ENCODE peak calls at places on chromosome 22, in eight cellular contexts. One of them, this sample, is unnamed.

GRCh38 chr22:30234786-30235470 is 11.6 kb downstream of the LIF start:
- ATAC-seq in gastrocnemius medialis: no peak
- ATAC-seq in HCT116: peak
- ATAC-seq in A549: peak
- ATAC-seq in body of pancreas: peak
- ATAC-seq in HepG2: peak
- ATAC-seq in GM12878: no peak
- ATAC-seq in heart left ventricle: no peak
- ATAC-seq in this sample: peak

GRCh38 chr22:27883656-27884350 is 35.3 kb downstream of the PITPNB start:
- ATAC-seq in heart left ventricle: no peak
- ATAC-seq in GM12878: no peak
- ATAC-seq in A549: no peak
- ATAC-seq in gastrocnemius medialis: no peak
- ATAC-seq in HCT116: no peak
- ATAC-seq in HepG2: no peak
- ATAC-seq in body of pancreas: no peak
- ATAC-seq in this sample: no peak

GRCh38 chr22:44834065-44834464 is 81.7 kb downstream of the ARHGAP8 start:
- ATAC-seq in HepG2: no peak
- ATAC-seq in HCT116: no peak
- ATAC-seq in GM12878: no peak
- ATAC-seq in body of pancreas: no peak
- ATAC-seq in heart left ventricle: no peak
- ATAC-seq in gastrocnemius medialis: no peak
- ATAC-seq in A549: no peak
- ATAC-seq in this sample: no peak

GRCh38 chr22:40628354-40629042 is 8.0 kb downstream of the MRTFA start:
- ATAC-seq in HCT116: no peak
- ATAC-seq in A549: no peak
- ATAC-seq in gastrocnemius medialis: no peak
- ATAC-seq in HepG2: no peak
- ATAC-seq in GM12878: peak
- ATAC-seq in heart left ventricle: no peak
- ATAC-seq in body of pancreas: no peak
- ATAC-seq in this sample: no peak

GRCh38 chr22:39928556-39929401 is 27.9 kb downstream of the GRAP2 start:
- ATAC-seq in HCT116: no peak
- ATAC-seq in heart left ventricle: no peak
- ATAC-seq in HepG2: no peak
- ATAC-seq in A549: no peak
- ATAC-seq in body of pancreas: no peak
- ATAC-seq in gastrocnemius medialis: no peak
- ATAC-seq in GM12878: peak
- ATAC-seq in this sample: no peak

GRCh38 chr22:17949926-17950473 is 74.4 kb downstream of the MICAL3 start:
- ATAC-seq in GM12878: no peak
- ATAC-seq in A549: no peak
- ATAC-seq in HCT116: no peak
- ATAC-seq in body of pancreas: no peak
- ATAC-seq in HepG2: no peak
- ATAC-seq in heart left ventricle: no peak
- ATAC-seq in gastrocnemius medialis: no peak
- ATAC-seq in this sample: no peak

GRCh38 chr22:47201186-47201995 is 438.9 kb downstream of the TBC1D22A start:
- ATAC-seq in heart left ventricle: no peak
- ATAC-seq in A549: no peak
- ATAC-seq in HCT116: no peak
- ATAC-seq in HepG2: no peak
- ATAC-seq in GM12878: no peak
- ATAC-seq in gastrocnemius medialis: no peak
- ATAC-seq in body of pancreas: peak
- ATAC-seq in this sample: no peak

GRCh38 chr22:19218541-19219233 is 40.2 kb upstream of the SLC25A1 start:
- ATAC-seq in body of pancreas: no peak
- ATAC-seq in heart left ventricle: peak
- ATAC-seq in HCT116: no peak
- ATAC-seq in GM12878: peak
- ATAC-seq in A549: no peak
- ATAC-seq in gastrocnemius medialis: peak
- ATAC-seq in HepG2: peak
- ATAC-seq in this sample: no peak

GRCh38 chr22:19429950-19430889 is 1.3 kb downstream of the HIRA start:
- ATAC-seq in gastrocnemius medialis: peak
- ATAC-seq in HCT116: no peak
- ATAC-seq in A549: no peak
- ATAC-seq in body of pancreas: no peak
- ATAC-seq in HepG2: peak
- ATAC-seq in GM12878: peak
- ATAC-seq in heart left ventricle: no peak
- ATAC-seq in this sample: no peak

GRCh38 chr22:17930455-17931313 is 93.7 kb downstream of the MICAL3 start:
- ATAC-seq in body of pancreas: no peak
- ATAC-seq in GM12878: no peak
- ATAC-seq in A549: no peak
- ATAC-seq in HepG2: peak
- ATAC-seq in HCT116: no peak
- ATAC-seq in heart left ventricle: peak
- ATAC-seq in gastrocnemius medialis: no peak
- ATAC-seq in this sample: no peak

GRCh38 chr22:27203276-27203660 is 545.9 kb downstream of the MIAT start:
- ATAC-seq in heart left ventricle: no peak
- ATAC-seq in HCT116: peak
- ATAC-seq in gastrocnemius medialis: no peak
- ATAC-seq in A549: no peak
- ATAC-seq in HepG2: no peak
- ATAC-seq in body of pancreas: no peak
- ATAC-seq in GM12878: no peak
- ATAC-seq in this sample: no peak

GRCh38 chr22:43158778-43159483 is 7.6 kb downstream of the TSPO start:
- ATAC-seq in body of pancreas: no peak
- ATAC-seq in gastrocnemius medialis: no peak
- ATAC-seq in GM12878: no peak
- ATAC-seq in A549: no peak
- ATAC-seq in HepG2: no peak
- ATAC-seq in HCT116: no peak
- ATAC-seq in heart left ventricle: no peak
- ATAC-seq in this sample: no peak

GRCh38 chr22:29903371-29903770 is 20.4 kb downstream of the MTMR3 start:
- ATAC-seq in heart left ventricle: no peak
- ATAC-seq in GM12878: no peak
- ATAC-seq in body of pancreas: no peak
- ATAC-seq in A549: no peak
- ATAC-seq in HepG2: no peak
- ATAC-seq in gastrocnemius medialis: no peak
- ATAC-seq in HCT116: no peak
- ATAC-seq in this sample: no peak

GRCh38 chr22:20637740-20638139 is 130.3 kb downstream of the MED15 start:
- ATAC-seq in heart left ventricle: no peak
- ATAC-seq in A549: no peak
- ATAC-seq in body of pancreas: no peak
- ATAC-seq in HepG2: no peak
- ATAC-seq in gastrocnemius medialis: no peak
- ATAC-seq in HCT116: no peak
- ATAC-seq in GM12878: no peak
- ATAC-seq in this sample: no peak

GRCh38 chr22:37240941-37241320 is 3.1 kb downstream of the RAC2 start:
- ATAC-seq in body of pancreas: no peak
- ATAC-seq in GM12878: no peak
- ATAC-seq in HCT116: no peak
- ATAC-seq in heart left ventricle: no peak
- ATAC-seq in gastrocnemius medialis: no peak
- ATAC-seq in A549: no peak
- ATAC-seq in HepG2: no peak
- ATAC-seq in this sample: no peak
- H3K4me3 ChIP-seq in body of pancreas: no peak
- H3K4me3 ChIP-seq in GM12878: peak
- H3K4me3 ChIP-seq in HCT116: no peak
- H3K4me3 ChIP-seq in heart left ventricle: no peak
- H3K4me3 ChIP-seq in gastrocnemius medialis: no peak
- H3K4me3 ChIP-seq in A549: no peak
- H3K4me3 ChIP-seq in HepG2: no peak
- H3K4me3 ChIP-seq in this sample: no peak

DNA sequence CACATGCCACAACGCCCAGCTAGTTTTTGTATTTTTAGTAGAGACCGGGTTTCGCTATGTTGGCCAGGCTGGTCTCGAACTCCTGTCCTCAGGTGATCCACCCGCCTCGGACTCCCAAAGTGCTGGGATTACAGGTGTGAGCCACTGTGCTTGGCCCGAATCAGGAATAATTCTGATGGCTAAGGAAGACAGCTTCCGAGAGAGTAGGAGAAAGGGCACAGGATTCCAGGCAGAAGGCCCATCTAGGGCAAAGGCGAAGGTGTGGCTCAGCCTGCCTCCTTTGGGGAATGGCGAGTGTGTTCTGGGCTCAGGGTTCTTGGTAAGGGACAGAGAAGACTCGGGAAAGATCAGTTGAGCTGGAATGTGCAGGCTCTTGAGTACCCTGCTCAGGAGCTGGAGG is 1.6 kb upstream of the SYCE3 start:
- ATAC-seq in A549: no peak
- ATAC-seq in GM12878: no peak
- ATAC-seq in gastrocnemius medialis: no peak
- ATAC-seq in HCT116: no peak
- ATAC-seq in HepG2: no peak
- ATAC-seq in body of pancreas: no peak
- ATAC-seq in heart left ventricle: no peak
- ATAC-seq in this sample: no peak
- TF ChIP-seq POLR2A in A549: no peak
- TF ChIP-seq POLR2A in GM12878: no peak
- TF ChIP-seq POLR2A in gastrocnemius medialis: no peak
- TF ChIP-seq POLR2A in HCT116: no peak
- TF ChIP-seq POLR2A in HepG2: no peak
- TF ChIP-seq POLR2A in body of pancreas: no peak
- TF ChIP-seq POLR2A in heart left ventricle: no peak
- TF ChIP-seq POLR2A in this sample: no peak

GRCh38 chr22:50730941-50731661 is 6.9 kb upstream of the ACR start:
- ATAC-seq in HCT116: no peak
- ATAC-seq in A549: no peak
- ATAC-seq in heart left ventricle: no peak
- ATAC-seq in HepG2: no peak
- ATAC-seq in gastrocnemius medialis: no peak
- ATAC-seq in body of pancreas: no peak
- ATAC-seq in GM12878: no peak
- ATAC-seq in this sample: peak
- H3K4me3 ChIP-seq in HCT116: no peak
- H3K4me3 ChIP-seq in A549: no peak
- H3K4me3 ChIP-seq in heart left ventricle: no peak
- H3K4me3 ChIP-seq in HepG2: no peak
- H3K4me3 ChIP-seq in gastrocnemius medialis: no peak
- H3K4me3 ChIP-seq in body of pancreas: no peak
- H3K4me3 ChIP-seq in GM12878: no peak
- H3K4me3 ChIP-seq in this sample: no peak

GRCh38 chr22:46150615-46151423 is 493 bp downstream of the PPARA start:
- ATAC-seq in HepG2: peak
- ATAC-seq in body of pancreas: peak
- ATAC-seq in gastrocnemius medialis: peak
- ATAC-seq in A549: peak
- ATAC-seq in heart left ventricle: no peak
- ATAC-seq in HCT116: peak
- ATAC-seq in GM12878: peak
- ATAC-seq in this sample: peak
- TF ChIP-seq POLR2A in HepG2: no peak
- TF ChIP-seq POLR2A in body of pancreas: peak
- TF ChIP-seq POLR2A in gastrocnemius medialis: no peak
- TF ChIP-seq POLR2A in A549: no peak
- TF ChIP-seq POLR2A in heart left ventricle: no peak
- TF ChIP-seq POLR2A in HCT116: no peak
- TF ChIP-seq POLR2A in GM12878: peak
- TF ChIP-seq POLR2A in this sample: no peak

This sample was measured in gastroesophageal sphincter.